ENCODE peak calls at places on chromosomes 6 and 20, in six cellular contexts. N is breast epithelium, J is BJ, F is epithelial cell of proximal tubule, U is nephron progenitor cell, E is tibial artery. W is an unnamed sample.

GRCh38 chr20:41309817-41310216 is 7.7 kb downstream of the ZHX3 start:
- DNase-seq in N (no peak), J (no peak), F (no peak), U (no peak), E (no peak), W (no peak)

GRCh38 chr6:110207652-110208051 is 27.4 kb downstream of the CDC40 start:
- DNase-seq in N (no peak), J (no peak), F (no peak), U (no peak), E (no peak), W (no peak)

GRCh38 chr6:13528232-13528631 is 40.8 kb upstream of the GFOD1 start:
- DNase-seq in N (no peak), J (no peak), F (no peak), U (no peak), E (no peak), W (no peak)

GRCh38 chr6:5994234-5994998 is 12.3 kb downstream of the NRN1 start:
- DNase-seq in N (no peak), J (no peak), F (no peak), U (peak; percentile 19), E (no peak), W (no peak)

GRCh38 chr20:4592316-4593148 is 129.2 kb upstream of the PRND start:
- DNase-seq in N (no peak), J (no peak), F (no peak), U (peak; percentile 83), E (no peak), W (peak; percentile 89)

GRCh38 chr6:153059311-153059710 is 56.8 kb upstream of the MTRF1L start:
- DNase-seq in N (no peak), J (no peak), F (no peak), U (no peak), E (no peak), W (no peak)

GRCh38 chr6:131135244-131136020 is at the start of gene AKAP7:
- DNase-seq in N (peak; percentile 73), J (no peak), F (no peak), U (peak; percentile 82), E (peak; percentile 64), W (peak; percentile 81)

GRCh38 chr20:52031574-52032303 is 159.8 kb downstream of the ZFP64 start:
- DNase-seq in N (no peak), J (peak; percentile 76), F (no peak), U (peak; percentile 20), E (no peak), W (no peak)

GRCh38 chr6:103268335-103268734 is 1591.4 kb downstream of the HACE1 start:
- DNase-seq in N (no peak), J (no peak), F (no peak), U (no peak), E (no peak), W (no peak)

GRCh38 chr6:103273048-103273447 is 1586.7 kb downstream of the HACE1 start:
- DNase-seq in N (no peak), J (no peak), F (no peak), U (no peak), E (no peak), W (no peak)
- TF ChIP-seq CTCF in N (no peak), J (no peak), F (peak; percentile 37), U (peak; percentile 49), E (no peak), W (peak; percentile 53)

GRCh38 chr6:16527691-16528090 is 233.6 kb downstream of the ATXN1 start:
- DNase-seq in N (no peak), J (no peak), F (no peak), U (no peak), E (no peak), W (no peak)

GRCh38 chr6:16521528-16521927 is 239.7 kb downstream of the ATXN1 start:
- DNase-seq in N (no peak), J (no peak), F (no peak), U (no peak), E (no peak), W (no peak)

GRCh38 chr6:16522937-16523336 is 238.3 kb downstream of the ATXN1 start:
- DNase-seq in N (no peak), J (no peak), F (no peak), U (no peak), E (no peak), W (no peak)

GRCh38 chr6:16524380-16524707 is 236.9 kb downstream of the ATXN1 start:
- DNase-seq in N (no peak), J (no peak), F (no peak), U (no peak), E (no peak), W (no peak)

DNA sequence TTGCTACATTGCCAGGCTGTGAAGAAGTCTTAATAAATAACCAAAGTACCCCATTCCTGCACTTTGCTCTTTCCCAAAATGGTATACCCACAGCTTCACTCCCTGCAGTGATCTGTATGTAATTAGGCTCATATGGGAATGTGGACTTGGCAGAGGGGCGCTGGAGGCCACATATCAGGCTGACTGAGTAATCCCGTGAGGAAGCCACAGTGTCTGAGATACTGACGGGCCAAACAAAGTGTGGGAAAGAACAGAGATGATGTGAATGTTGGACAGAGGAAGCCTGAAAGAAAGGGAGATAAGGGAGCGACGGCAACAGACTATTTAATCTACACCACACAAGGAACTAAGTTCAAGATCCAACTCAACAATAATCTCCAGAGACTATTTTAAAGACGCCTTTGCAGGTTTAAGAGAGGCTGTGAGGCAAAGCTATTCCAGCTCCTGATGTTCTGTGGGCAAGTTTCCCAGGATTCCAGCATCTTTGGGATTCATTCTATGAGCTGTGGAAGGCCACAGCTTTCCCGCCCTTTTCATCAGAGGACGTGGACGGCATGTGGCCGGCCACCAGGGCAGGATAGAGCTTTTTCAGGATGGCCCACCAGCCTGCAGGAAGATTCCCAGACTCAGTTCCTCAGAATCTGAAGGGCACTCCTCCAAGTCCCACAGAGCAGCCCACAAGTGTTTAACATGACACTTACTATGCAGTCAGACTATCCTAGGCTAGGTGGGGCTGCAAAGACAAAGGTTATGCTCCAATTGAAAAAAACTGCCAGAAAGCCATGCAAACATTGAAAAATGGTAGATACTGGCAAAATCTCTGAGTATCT is 237.5 kb downstream of the ATXN1 start:
- DNase-seq in N (no peak), J (peak; percentile 86), F (no peak), U (no peak), E (no peak), W (no peak)
- TF ChIP-seq CTCF in N (no peak), J (no peak), F (no peak), U (no peak), E (no peak), W (no peak)

GRCh38 chr6:145508107-145508506 is 227.2 kb downstream of the EPM2A start:
- DNase-seq in N (no peak), J (no peak), F (no peak), U (no peak), E (no peak), W (no peak)
- TF ChIP-seq CTCF in N (no peak), J (peak; percentile 39), F (peak; percentile 30), U (no peak), E (no peak), W (no peak)

DNA sequence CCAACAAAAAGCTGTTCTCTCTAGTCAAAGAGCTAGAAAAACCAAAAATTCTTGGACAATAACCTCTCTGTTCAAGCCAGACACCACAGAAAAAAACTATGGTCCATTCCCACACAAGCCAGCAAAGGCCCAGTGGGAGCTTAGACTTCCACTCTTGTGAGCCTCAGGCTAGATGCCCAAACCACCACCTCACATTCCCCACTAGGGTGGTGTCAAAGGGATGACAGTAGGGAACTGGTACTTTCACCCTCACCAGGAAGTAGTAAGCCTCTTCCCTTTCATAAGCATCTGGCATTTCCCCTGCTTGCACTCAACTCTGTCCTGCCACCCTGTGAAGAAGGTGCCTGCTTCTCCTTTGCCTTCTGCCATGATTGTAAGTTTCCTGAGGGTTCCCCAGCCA is 58.4 kb upstream of the RNF217 start:
- DNase-seq in N (no peak), J (no peak), F (no peak), U (no peak), E (no peak), W (no peak)
- TF ChIP-seq CTCF in N (no peak), J (no peak), F (no peak), U (no peak), E (no peak), W (no peak)

W was measured in endothelial cell.